ENCODE peak calls at places on chromosomes 11 and 22, in four cellular contexts. One of them, this sample, is unnamed.

GRCh38 chr11:12029738-12030363 is 21.4 kb upstream of the DKK3 start:
- DNase-seq in kidney: no peak
- DNase-seq in stimulated activated CD4-positive, alpha-beta T cell treated with anti-CD3 and anti-CD28 coated beads, Interleukin-12 subunit alpha, Interleukin-12 subunit beta, amount 100 ng/mL, for 4 hours: no peak
- DNase-seq in CD8-positive, alpha-beta T cell: no peak
- DNase-seq in this sample: no peak

GRCh38 chr22:36569999-36570398 is 41.0 kb upstream of the EIF3D start:
- DNase-seq in kidney: no peak
- DNase-seq in CD8-positive, alpha-beta T cell: no peak
- DNase-seq in stimulated activated CD4-positive, alpha-beta T cell treated with anti-CD3 and anti-CD28 coated beads, Interleukin-12 subunit alpha, Interleukin-12 subunit beta, amount 100 ng/mL, for 4 hours: no peak
- DNase-seq in this sample: no peak

GRCh38 chr11:19642185-19642591 is 70.4 kb upstream of the NAV2 start:
- DNase-seq in CD8-positive, alpha-beta T cell: no peak
- DNase-seq in stimulated activated CD4-positive, alpha-beta T cell treated with anti-CD3 and anti-CD28 coated beads, Interleukin-12 subunit alpha, Interleukin-12 subunit beta, amount 100 ng/mL, for 4 hours: no peak
- DNase-seq in kidney: no peak
- DNase-seq in this sample: no peak

GRCh38 chr11:34427171-34427805 is 11.4 kb upstream of the CAT start:
- DNase-seq in CD8-positive, alpha-beta T cell: no peak
- DNase-seq in kidney: no peak
- DNase-seq in stimulated activated CD4-positive, alpha-beta T cell treated with anti-CD3 and anti-CD28 coated beads, Interleukin-12 subunit alpha, Interleukin-12 subunit beta, amount 100 ng/mL, for 4 hours: no peak
- DNase-seq in this sample: no peak

GRCh38 chr11:88508808-88509581 is 171.5 kb upstream of the CTSC start:
- DNase-seq in kidney: peak
- DNase-seq in stimulated activated CD4-positive, alpha-beta T cell treated with anti-CD3 and anti-CD28 coated beads, Interleukin-12 subunit alpha, Interleukin-12 subunit beta, amount 100 ng/mL, for 4 hours: peak
- DNase-seq in CD8-positive, alpha-beta T cell: no peak
- DNase-seq in this sample: peak

GRCh38 chr11:95149659-95150294 is 60.1 kb downstream of the ENDOD1 start:
- DNase-seq in CD8-positive, alpha-beta T cell: no peak
- DNase-seq in stimulated activated CD4-positive, alpha-beta T cell treated with anti-CD3 and anti-CD28 coated beads, Interleukin-12 subunit alpha, Interleukin-12 subunit beta, amount 100 ng/mL, for 4 hours: no peak
- DNase-seq in kidney: peak
- DNase-seq in this sample: no peak

GRCh38 chr11:75986966-75987365 is 172.0 kb downstream of the UVRAG start:
- DNase-seq in CD8-positive, alpha-beta T cell: no peak
- DNase-seq in kidney: no peak
- DNase-seq in stimulated activated CD4-positive, alpha-beta T cell treated with anti-CD3 and anti-CD28 coated beads, Interleukin-12 subunit alpha, Interleukin-12 subunit beta, amount 100 ng/mL, for 4 hours: no peak
- DNase-seq in this sample: no peak

GRCh38 chr22:50519151-50519550 is 6.2 kb downstream of the SCO2 start:
- DNase-seq in stimulated activated CD4-positive, alpha-beta T cell treated with anti-CD3 and anti-CD28 coated beads, Interleukin-12 subunit alpha, Interleukin-12 subunit beta, amount 100 ng/mL, for 4 hours: no peak
- DNase-seq in CD8-positive, alpha-beta T cell: no peak
- DNase-seq in kidney: no peak
- DNase-seq in this sample: no peak

GRCh38 chr11:708511-708910 is 2.5 kb downstream of the EPS8L2 start:
- DNase-seq in kidney: no peak
- DNase-seq in CD8-positive, alpha-beta T cell: no peak
- DNase-seq in stimulated activated CD4-positive, alpha-beta T cell treated with anti-CD3 and anti-CD28 coated beads, Interleukin-12 subunit alpha, Interleukin-12 subunit beta, amount 100 ng/mL, for 4 hours: no peak
- DNase-seq in this sample: no peak

GRCh38 chr11:57491371-57492061 is 24.0 kb downstream of the SLC43A1 start:
- DNase-seq in kidney: no peak
- DNase-seq in CD8-positive, alpha-beta T cell: no peak
- DNase-seq in stimulated activated CD4-positive, alpha-beta T cell treated with anti-CD3 and anti-CD28 coated beads, Interleukin-12 subunit alpha, Interleukin-12 subunit beta, amount 100 ng/mL, for 4 hours: peak
- DNase-seq in this sample: peak

GRCh38 chr22:46815896-46816721 is 53.7 kb downstream of the TBC1D22A start:
- DNase-seq in CD8-positive, alpha-beta T cell: no peak
- DNase-seq in stimulated activated CD4-positive, alpha-beta T cell treated with anti-CD3 and anti-CD28 coated beads, Interleukin-12 subunit alpha, Interleukin-12 subunit beta, amount 100 ng/mL, for 4 hours: no peak
- DNase-seq in kidney: peak
- DNase-seq in this sample: no peak

GRCh38 chr11:117985953-117986887 is at the start of gene IL10RA:
- DNase-seq in stimulated activated CD4-positive, alpha-beta T cell treated with anti-CD3 and anti-CD28 coated beads, Interleukin-12 subunit alpha, Interleukin-12 subunit beta, amount 100 ng/mL, for 4 hours: peak
- DNase-seq in CD8-positive, alpha-beta T cell: peak
- DNase-seq in kidney: peak
- DNase-seq in this sample: peak

GRCh38 chr11:30586251-30587144 is at the start of gene MPPED2:
- DNase-seq in kidney: peak
- DNase-seq in CD8-positive, alpha-beta T cell: no peak
- DNase-seq in stimulated activated CD4-positive, alpha-beta T cell treated with anti-CD3 and anti-CD28 coated beads, Interleukin-12 subunit alpha, Interleukin-12 subunit beta, amount 100 ng/mL, for 4 hours: no peak
- DNase-seq in this sample: peak

GRCh38 chr22:35973388-35973787 is 55.2 kb downstream of the RBFOX2 start:
- DNase-seq in stimulated activated CD4-positive, alpha-beta T cell treated with anti-CD3 and anti-CD28 coated beads, Interleukin-12 subunit alpha, Interleukin-12 subunit beta, amount 100 ng/mL, for 4 hours: no peak
- DNase-seq in CD8-positive, alpha-beta T cell: no peak
- DNase-seq in kidney: no peak
- DNase-seq in this sample: no peak

GRCh38 chr11:134663506-134664313 is 251.7 kb upstream of the B3GAT1 start:
- DNase-seq in kidney: no peak
- DNase-seq in stimulated activated CD4-positive, alpha-beta T cell treated with anti-CD3 and anti-CD28 coated beads, Interleukin-12 subunit alpha, Interleukin-12 subunit beta, amount 100 ng/mL, for 4 hours: no peak
- DNase-seq in CD8-positive, alpha-beta T cell: no peak
- DNase-seq in this sample: no peak

GRCh38 chr11:120130176-120130980 is 7.5 kb downstream of the TRIM29 start:
- DNase-seq in stimulated activated CD4-positive, alpha-beta T cell treated with anti-CD3 and anti-CD28 coated beads, Interleukin-12 subunit alpha, Interleukin-12 subunit beta, amount 100 ng/mL, for 4 hours: no peak
- DNase-seq in kidney: peak
- DNase-seq in CD8-positive, alpha-beta T cell: no peak
- DNase-seq in this sample: peak

GRCh38 chr11:16356057-16356750 is at the start of gene SOX6:
- DNase-seq in CD8-positive, alpha-beta T cell: no peak
- DNase-seq in stimulated activated CD4-positive, alpha-beta T cell treated with anti-CD3 and anti-CD28 coated beads, Interleukin-12 subunit alpha, Interleukin-12 subunit beta, amount 100 ng/mL, for 4 hours: no peak
- DNase-seq in kidney: no peak
- DNase-seq in this sample: no peak

GRCh38 chr11:74001822-74002286 is 7.0 kb downstream of the UCP3 start:
- DNase-seq in stimulated activated CD4-positive, alpha-beta T cell treated with anti-CD3 and anti-CD28 coated beads, Interleukin-12 subunit alpha, Interleukin-12 subunit beta, amount 100 ng/mL, for 4 hours: no peak
- DNase-seq in kidney: no peak
- DNase-seq in CD8-positive, alpha-beta T cell: no peak
- DNase-seq in this sample: no peak

This sample was measured in upper lobe of right lung.